ENCODE peak calls at places on chromosomes 4 and X, in four cellular contexts. One of them, this sample, is unnamed. For H3K4me1, the result is how much of the 10 kb centered on the place peaks cover.

GRCh38 chrX:151552721-151553120 is 10.8 kb upstream of the PASD1 start:
- DNase-seq in right atrium auricular region: no peak
- DNase-seq in fibroblast of lung: no peak
- DNase-seq in foreskin keratinocyte: no peak
- DNase-seq in this sample: no peak

GRCh38 chr4:162116085-162116784 is 47.6 kb downstream of the FSTL5 start:
- DNase-seq in right atrium auricular region: no peak
- DNase-seq in fibroblast of lung: no peak
- DNase-seq in foreskin keratinocyte: no peak
- DNase-seq in this sample: no peak

GRCh38 chr4:88738714-88739366 is 41.2 kb upstream of the NAP1L5 start:
- DNase-seq in right atrium auricular region: no peak
- DNase-seq in fibroblast of lung: no peak
- DNase-seq in foreskin keratinocyte: no peak
- DNase-seq in this sample: no peak

GRCh38 chr4:133584714-133585113 is 435.6 kb downstream of the PCDH10 start:
- DNase-seq in right atrium auricular region: no peak
- DNase-seq in fibroblast of lung: no peak
- DNase-seq in foreskin keratinocyte: no peak
- DNase-seq in this sample: no peak

GRCh38 chr4:173252024-173252935 is 81.9 kb downstream of the HMGB2 start:
- DNase-seq in right atrium auricular region: peak
- DNase-seq in fibroblast of lung: peak
- DNase-seq in foreskin keratinocyte: peak
- DNase-seq in this sample: peak

GRCh38 chr4:136562842-136563241 is 969.5 kb downstream of the PCDH18 start:
- DNase-seq in right atrium auricular region: no peak
- DNase-seq in fibroblast of lung: peak
- DNase-seq in foreskin keratinocyte: no peak
- DNase-seq in this sample: no peak

GRCh38 chr4:5787311-5787710 is 76.3 kb downstream of the EVC start:
- DNase-seq in right atrium auricular region: peak
- DNase-seq in fibroblast of lung: no peak
- DNase-seq in foreskin keratinocyte: no peak
- DNase-seq in this sample: no peak

GRCh38 chr4:88006956-88007303 is 505 bp upstream of the PKD2 start:
- DNase-seq in right atrium auricular region: no peak
- DNase-seq in fibroblast of lung: no peak
- DNase-seq in foreskin keratinocyte: no peak
- DNase-seq in this sample: no peak

GRCh38 chr4:176780995-176781738 is 11.6 kb downstream of the VEGFC start:
- DNase-seq in right atrium auricular region: no peak
- DNase-seq in fibroblast of lung: peak
- DNase-seq in foreskin keratinocyte: no peak
- DNase-seq in this sample: no peak

GRCh38 chrX:114999906-115000305 is 17.5 kb downstream of the IL13RA2 start:
- DNase-seq in right atrium auricular region: no peak
- DNase-seq in fibroblast of lung: no peak
- DNase-seq in foreskin keratinocyte: no peak
- DNase-seq in this sample: no peak

GRCh38 chr4:8831221-8832129 is 40.2 kb downstream of the HMX1 start:
- DNase-seq in right atrium auricular region: peak
- DNase-seq in fibroblast of lung: no peak
- DNase-seq in foreskin keratinocyte: no peak
- DNase-seq in this sample: no peak

GRCh38 chrX:8748855-8749254 is 16.9 kb upstream of the ANOS1 start:
- DNase-seq in right atrium auricular region: no peak
- DNase-seq in fibroblast of lung: peak
- DNase-seq in foreskin keratinocyte: no peak
- DNase-seq in this sample: no peak

GRCh38 chr4:115090483-115091075 is 22.8 kb downstream of the NDST4 start:
- DNase-seq in right atrium auricular region: no peak
- DNase-seq in fibroblast of lung: peak
- DNase-seq in foreskin keratinocyte: no peak
- DNase-seq in this sample: no peak

GRCh38 chr4:52914051-52914605 is 52.0 kb downstream of the RASL11B start:
- DNase-seq in right atrium auricular region: no peak
- DNase-seq in fibroblast of lung: peak
- DNase-seq in foreskin keratinocyte: no peak
- DNase-seq in this sample: no peak

GRCh38 chrX:106670631-106671030 is 55.9 kb upstream of the RNF128 start:
- DNase-seq in right atrium auricular region: no peak
- DNase-seq in fibroblast of lung: peak
- DNase-seq in foreskin keratinocyte: no peak
- DNase-seq in this sample: no peak

GRCh38 chrX:107726809-107727534 is 48.6 kb downstream of the TSC22D3 start:
- DNase-seq in right atrium auricular region: no peak
- DNase-seq in fibroblast of lung: no peak
- DNase-seq in foreskin keratinocyte: no peak
- DNase-seq in this sample: no peak

GRCh38 chr4:88291003-88291402 is 6.6 kb upstream of the PPM1K start:
- DNase-seq in right atrium auricular region: no peak
- DNase-seq in fibroblast of lung: peak
- DNase-seq in foreskin keratinocyte: no peak
- DNase-seq in this sample: peak

GRCh38 chr4:170990989-170991589 is 822.1 kb upstream of the GALNTL6 start:
- DNase-seq in right atrium auricular region: no peak
- DNase-seq in fibroblast of lung: no peak
- DNase-seq in foreskin keratinocyte: peak
- DNase-seq in this sample: no peak

GRCh38 chr4:134390327-134390726 is 188.7 kb upstream of the PABPC4L start:
- DNase-seq in right atrium auricular region: no peak
- DNase-seq in fibroblast of lung: no peak
- DNase-seq in foreskin keratinocyte: no peak
- DNase-seq in this sample: no peak

GRCh38 chrX:78687586-78687985 is 28.5 kb upstream of the RTL3 start:
- DNase-seq in right atrium auricular region: no peak
- DNase-seq in fibroblast of lung: no peak
- DNase-seq in foreskin keratinocyte: no peak
- DNase-seq in this sample: no peak

GRCh38 chr4:155802573-155802972 is 43.8 kb downstream of the GUCY1B1 start:
- DNase-seq in right atrium auricular region: no peak
- DNase-seq in fibroblast of lung: peak
- DNase-seq in foreskin keratinocyte: no peak
- DNase-seq in this sample: no peak

GRCh38 chr4:79281577-79282359 is 44.1 kb downstream of the NAA11 start:
- DNase-seq in right atrium auricular region: no peak
- DNase-seq in fibroblast of lung: no peak
- DNase-seq in foreskin keratinocyte: no peak
- DNase-seq in this sample: no peak

GRCh38 chr4:118729287-118730286 is 44.4 kb downstream of the METTL14 start:
- DNase-seq in right atrium auricular region: no peak
- DNase-seq in fibroblast of lung: peak
- DNase-seq in foreskin keratinocyte: no peak
- DNase-seq in this sample: no peak

GRCh38 chrX:69097451-69098236 is 67.6 kb downstream of the PJA1 start:
- DNase-seq in right atrium auricular region: no peak
- DNase-seq in fibroblast of lung: no peak
- DNase-seq in foreskin keratinocyte: no peak
- DNase-seq in this sample: no peak

GRCh38 chr4:186260117-186260503 is 5.9 kb upstream of the F11 start:
- DNase-seq in right atrium auricular region: no peak
- DNase-seq in fibroblast of lung: no peak
- DNase-seq in foreskin keratinocyte: no peak
- DNase-seq in this sample: no peak
- H3K27ac ChIP-seq in right atrium auricular region: no peak
- H3K27ac ChIP-seq in fibroblast of lung: no peak
- H3K27ac ChIP-seq in foreskin keratinocyte: no peak
- H3K27ac ChIP-seq in this sample: no peak

GRCh38 chr4:37662861-37663390 is 23.2 kb downstream of the RELL1 start:
- DNase-seq in right atrium auricular region: no peak
- DNase-seq in fibroblast of lung: no peak
- DNase-seq in foreskin keratinocyte: no peak
- DNase-seq in this sample: no peak
- H3K4me1 ChIP-seq in right atrium auricular region: half or more
- H3K4me1 ChIP-seq in fibroblast of lung: under half
- H3K4me1 ChIP-seq in foreskin keratinocyte: under half
- H3K4me1 ChIP-seq in this sample: half or more

DNA sequence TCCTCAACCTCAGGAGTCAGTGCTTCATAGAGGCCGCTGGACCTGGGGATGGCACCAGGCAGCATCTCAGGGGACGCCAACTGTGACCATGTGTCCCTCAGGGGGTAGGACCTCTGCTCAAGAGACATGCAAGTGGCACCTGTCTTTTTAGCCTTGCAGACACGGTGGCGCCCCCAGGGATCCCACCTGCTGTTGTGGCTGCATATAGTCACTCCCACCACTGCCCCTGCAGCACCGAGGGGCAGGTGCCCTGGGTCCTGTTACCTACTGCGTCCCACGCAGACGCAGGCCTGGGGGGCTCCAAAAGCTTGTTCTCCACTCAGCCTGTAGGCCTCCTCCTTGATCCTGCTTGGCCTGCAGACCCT is 2.5 kb downstream of the MYL5 start:
- DNase-seq in right atrium auricular region: no peak
- DNase-seq in fibroblast of lung: no peak
- DNase-seq in foreskin keratinocyte: no peak
- DNase-seq in this sample: no peak
- H3K27ac ChIP-seq in right atrium auricular region: no peak
- H3K27ac ChIP-seq in fibroblast of lung: no peak
- H3K27ac ChIP-seq in foreskin keratinocyte: no peak
- H3K27ac ChIP-seq in this sample: peak

DNA sequence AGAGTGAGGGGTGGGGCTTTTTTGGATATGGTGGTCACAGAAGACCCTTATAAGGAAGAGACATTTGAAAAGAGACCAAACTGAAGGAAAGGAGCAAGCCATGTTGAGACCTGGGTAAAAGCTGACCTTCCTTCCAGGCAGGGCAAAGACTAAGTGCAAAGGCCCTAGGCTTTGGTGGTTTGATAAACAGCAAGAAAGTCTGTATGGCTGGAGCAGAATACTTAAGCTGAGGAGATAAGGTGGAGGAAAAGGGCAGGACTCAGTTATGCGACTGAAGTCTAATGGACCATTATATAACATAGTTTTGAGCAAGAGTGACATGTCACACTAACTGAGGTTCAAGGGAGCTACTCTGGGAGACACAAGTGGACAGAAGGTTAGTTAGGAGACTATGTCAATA is 20.0 kb downstream of the SH3RF1 start:
- DNase-seq in right atrium auricular region: no peak
- DNase-seq in fibroblast of lung: no peak
- DNase-seq in foreskin keratinocyte: no peak
- DNase-seq in this sample: no peak
- H3K4me1 ChIP-seq in right atrium auricular region: under half
- H3K4me1 ChIP-seq in fibroblast of lung: under half
- H3K4me1 ChIP-seq in foreskin keratinocyte: under half
- H3K4me1 ChIP-seq in this sample: under half

DNA sequence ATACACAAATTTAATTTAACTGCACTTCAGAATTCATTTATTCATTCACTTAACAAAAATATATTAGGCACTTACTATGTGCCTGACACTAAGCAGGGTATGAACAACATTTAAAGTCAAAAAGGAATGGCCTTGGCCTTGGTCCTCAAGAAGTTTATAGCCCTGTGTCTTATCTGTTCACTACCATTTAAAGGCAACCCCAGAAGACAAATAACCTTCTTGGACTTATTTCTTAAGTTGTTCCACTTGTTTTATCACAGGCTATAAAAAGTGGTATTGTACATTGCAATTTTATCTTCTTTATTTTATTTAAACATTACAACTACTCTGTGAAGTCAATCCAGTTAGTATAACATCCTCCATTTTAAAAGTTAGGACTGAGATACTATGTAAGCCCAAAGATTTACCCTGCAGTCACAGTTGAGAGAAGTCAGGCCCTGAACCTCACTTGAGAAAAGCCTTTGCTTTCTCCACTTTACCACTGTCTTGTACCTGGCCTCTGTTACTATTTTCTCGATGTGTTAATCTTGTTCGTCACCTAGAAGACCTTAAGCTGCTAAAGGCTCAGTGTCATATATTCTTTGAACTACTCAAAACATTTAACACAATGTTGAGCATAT is 305.6 kb upstream of the DIPK2B start:
- DNase-seq in right atrium auricular region: no peak
- DNase-seq in fibroblast of lung: no peak
- DNase-seq in foreskin keratinocyte: no peak
- DNase-seq in this sample: no peak
- H3K27ac ChIP-seq in right atrium auricular region: peak
- H3K27ac ChIP-seq in fibroblast of lung: peak
- H3K27ac ChIP-seq in foreskin keratinocyte: peak
- H3K27ac ChIP-seq in this sample: peak

GRCh38 chr4:46992338-46992737 is 1.0 kb downstream of the GABRA4 start:
- DNase-seq in right atrium auricular region: no peak
- DNase-seq in fibroblast of lung: no peak
- DNase-seq in foreskin keratinocyte: no peak
- DNase-seq in this sample: no peak
- H3K4me1 ChIP-seq in right atrium auricular region: under half
- H3K4me1 ChIP-seq in fibroblast of lung: under half
- H3K4me1 ChIP-seq in foreskin keratinocyte: under half
- H3K4me1 ChIP-seq in this sample: under half

DNA sequence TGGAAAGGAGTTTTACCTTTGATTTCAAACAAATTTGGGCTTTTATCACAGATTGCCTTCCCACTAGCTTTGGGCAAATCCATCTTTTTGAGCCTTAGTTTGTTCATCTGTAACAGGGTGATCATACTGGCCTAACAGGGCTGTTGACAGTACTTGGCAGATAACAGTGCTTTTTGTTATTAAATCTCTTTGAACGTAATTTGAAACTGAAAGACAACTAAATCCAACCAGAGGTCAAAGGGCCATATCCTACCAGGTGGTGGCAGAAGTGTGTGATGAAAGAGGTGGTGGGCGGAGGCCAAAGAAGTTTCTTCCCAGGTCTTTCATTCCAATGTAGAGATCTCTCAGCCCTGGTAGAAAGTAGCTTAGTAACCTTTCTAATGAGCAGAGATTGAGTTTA is 35.2 kb upstream of the TADA2B start:
- DNase-seq in right atrium auricular region: no peak
- DNase-seq in fibroblast of lung: no peak
- DNase-seq in foreskin keratinocyte: no peak
- DNase-seq in this sample: peak
- H3K27ac ChIP-seq in right atrium auricular region: no peak
- H3K27ac ChIP-seq in fibroblast of lung: no peak
- H3K27ac ChIP-seq in foreskin keratinocyte: no peak
- H3K27ac ChIP-seq in this sample: peak

DNA sequence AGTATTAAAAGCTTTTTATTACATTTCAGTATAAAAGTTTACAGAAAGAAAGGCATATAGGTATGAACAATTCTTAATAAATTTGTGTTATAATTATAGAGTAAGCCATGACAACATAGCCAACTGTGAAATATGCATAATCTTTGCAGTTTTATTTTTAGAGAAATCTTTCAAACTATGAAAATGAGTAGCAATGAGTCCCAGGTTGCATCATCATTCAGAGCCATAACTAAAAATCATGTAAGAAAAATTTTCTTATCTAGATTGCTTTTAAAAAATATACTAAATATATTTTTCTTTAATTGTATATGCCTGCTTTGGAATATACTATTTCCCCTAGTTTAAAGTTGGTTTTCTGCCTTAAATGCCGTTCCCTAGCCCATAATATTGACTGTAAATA is 54.8 kb upstream of the NAF1 start:
- DNase-seq in right atrium auricular region: no peak
- DNase-seq in fibroblast of lung: no peak
- DNase-seq in foreskin keratinocyte: no peak
- DNase-seq in this sample: no peak
- H3K4me1 ChIP-seq in right atrium auricular region: under half
- H3K4me1 ChIP-seq in fibroblast of lung: under half
- H3K4me1 ChIP-seq in foreskin keratinocyte: under half
- H3K4me1 ChIP-seq in this sample: under half